ENCODE peak calls at places on chromosomes 4 and X, in five cellular contexts. One of them, this sample, is unnamed.

GRCh38 chr4:94934201-94934600 is 176.4 kb downstream of the BMPR1B start:
- DNase-seq in stimulated activated CD8-positive, alpha-beta memory T cell treated with anti-CD3 and anti-CD28 coated beads, Interleukin-7, amount 100 ng/mL, for 24 hours: no peak
- DNase-seq in stimulated activated CD4-positive, alpha-beta T cell treated with anti-CD3 and anti-CD28 coated beads, Interleukin-1b, Interleukin-23, amount 100 ng/mL, for 24 hours: no peak
- DNase-seq in COR-L47: no peak
- DNase-seq in left lung: no peak
- DNase-seq in this sample: no peak

GRCh38 chrX:113473418-113473817 is 632.8 kb upstream of the AMOT start:
- DNase-seq in stimulated activated CD8-positive, alpha-beta memory T cell treated with anti-CD3 and anti-CD28 coated beads, Interleukin-7, amount 100 ng/mL, for 24 hours: no peak
- DNase-seq in stimulated activated CD4-positive, alpha-beta T cell treated with anti-CD3 and anti-CD28 coated beads, Interleukin-1b, Interleukin-23, amount 100 ng/mL, for 24 hours: no peak
- DNase-seq in COR-L47: no peak
- DNase-seq in left lung: no peak
- DNase-seq in this sample: no peak

GRCh38 chrX:76148011-76148665 is 24.7 kb upstream of the PBDC1 start:
- DNase-seq in stimulated activated CD8-positive, alpha-beta memory T cell treated with anti-CD3 and anti-CD28 coated beads, Interleukin-7, amount 100 ng/mL, for 24 hours: no peak
- DNase-seq in stimulated activated CD4-positive, alpha-beta T cell treated with anti-CD3 and anti-CD28 coated beads, Interleukin-1b, Interleukin-23, amount 100 ng/mL, for 24 hours: no peak
- DNase-seq in COR-L47: peak
- DNase-seq in left lung: no peak
- DNase-seq in this sample: no peak

GRCh38 chr4:143337600-143338287 is 1.1 kb downstream of the GAB1 start:
- DNase-seq in stimulated activated CD8-positive, alpha-beta memory T cell treated with anti-CD3 and anti-CD28 coated beads, Interleukin-7, amount 100 ng/mL, for 24 hours: no peak
- DNase-seq in stimulated activated CD4-positive, alpha-beta T cell treated with anti-CD3 and anti-CD28 coated beads, Interleukin-1b, Interleukin-23, amount 100 ng/mL, for 24 hours: no peak
- DNase-seq in COR-L47: peak
- DNase-seq in left lung: peak
- DNase-seq in this sample: peak

GRCh38 chr4:6360385-6360784 is 90.7 kb downstream of the WFS1 start:
- DNase-seq in stimulated activated CD8-positive, alpha-beta memory T cell treated with anti-CD3 and anti-CD28 coated beads, Interleukin-7, amount 100 ng/mL, for 24 hours: no peak
- DNase-seq in stimulated activated CD4-positive, alpha-beta T cell treated with anti-CD3 and anti-CD28 coated beads, Interleukin-1b, Interleukin-23, amount 100 ng/mL, for 24 hours: no peak
- DNase-seq in COR-L47: peak
- DNase-seq in left lung: no peak
- DNase-seq in this sample: no peak

GRCh38 chrX:100376581-100376980 is 33.5 kb downstream of the PCDH19 start:
- DNase-seq in stimulated activated CD8-positive, alpha-beta memory T cell treated with anti-CD3 and anti-CD28 coated beads, Interleukin-7, amount 100 ng/mL, for 24 hours: no peak
- DNase-seq in stimulated activated CD4-positive, alpha-beta T cell treated with anti-CD3 and anti-CD28 coated beads, Interleukin-1b, Interleukin-23, amount 100 ng/mL, for 24 hours: no peak
- DNase-seq in COR-L47: no peak
- DNase-seq in left lung: no peak
- DNase-seq in this sample: no peak

GRCh38 chr4:81085979-81086378 is 55.5 kb downstream of the BMP3 start:
- DNase-seq in stimulated activated CD8-positive, alpha-beta memory T cell treated with anti-CD3 and anti-CD28 coated beads, Interleukin-7, amount 100 ng/mL, for 24 hours: no peak
- DNase-seq in stimulated activated CD4-positive, alpha-beta T cell treated with anti-CD3 and anti-CD28 coated beads, Interleukin-1b, Interleukin-23, amount 100 ng/mL, for 24 hours: no peak
- DNase-seq in COR-L47: no peak
- DNase-seq in left lung: no peak
- DNase-seq in this sample: no peak

GRCh38 chr4:104365618-104366017 is 129.1 kb downstream of the CXXC4 start:
- DNase-seq in stimulated activated CD8-positive, alpha-beta memory T cell treated with anti-CD3 and anti-CD28 coated beads, Interleukin-7, amount 100 ng/mL, for 24 hours: no peak
- DNase-seq in stimulated activated CD4-positive, alpha-beta T cell treated with anti-CD3 and anti-CD28 coated beads, Interleukin-1b, Interleukin-23, amount 100 ng/mL, for 24 hours: no peak
- DNase-seq in COR-L47: no peak
- DNase-seq in left lung: no peak
- DNase-seq in this sample: no peak

GRCh38 chr4:71009796-71010588 is 16.5 kb downstream of the DCK start:
- DNase-seq in stimulated activated CD8-positive, alpha-beta memory T cell treated with anti-CD3 and anti-CD28 coated beads, Interleukin-7, amount 100 ng/mL, for 24 hours: no peak
- DNase-seq in stimulated activated CD4-positive, alpha-beta T cell treated with anti-CD3 and anti-CD28 coated beads, Interleukin-1b, Interleukin-23, amount 100 ng/mL, for 24 hours: no peak
- DNase-seq in COR-L47: peak
- DNase-seq in left lung: no peak
- DNase-seq in this sample: no peak

GRCh38 chr4:41751325-41752061 is 3.0 kb upstream of the PHOX2B start:
- DNase-seq in stimulated activated CD8-positive, alpha-beta memory T cell treated with anti-CD3 and anti-CD28 coated beads, Interleukin-7, amount 100 ng/mL, for 24 hours: no peak
- DNase-seq in stimulated activated CD4-positive, alpha-beta T cell treated with anti-CD3 and anti-CD28 coated beads, Interleukin-1b, Interleukin-23, amount 100 ng/mL, for 24 hours: no peak
- DNase-seq in COR-L47: no peak
- DNase-seq in left lung: no peak
- DNase-seq in this sample: no peak

GRCh38 chr4:133320576-133321170 is 171.6 kb downstream of the PCDH10 start:
- DNase-seq in stimulated activated CD8-positive, alpha-beta memory T cell treated with anti-CD3 and anti-CD28 coated beads, Interleukin-7, amount 100 ng/mL, for 24 hours: no peak
- DNase-seq in stimulated activated CD4-positive, alpha-beta T cell treated with anti-CD3 and anti-CD28 coated beads, Interleukin-1b, Interleukin-23, amount 100 ng/mL, for 24 hours: no peak
- DNase-seq in COR-L47: peak
- DNase-seq in left lung: no peak
- DNase-seq in this sample: no peak

GRCh38 chr4:173039617-173040176 is 128.9 kb upstream of the GALNT7 start:
- DNase-seq in stimulated activated CD8-positive, alpha-beta memory T cell treated with anti-CD3 and anti-CD28 coated beads, Interleukin-7, amount 100 ng/mL, for 24 hours: no peak
- DNase-seq in stimulated activated CD4-positive, alpha-beta T cell treated with anti-CD3 and anti-CD28 coated beads, Interleukin-1b, Interleukin-23, amount 100 ng/mL, for 24 hours: no peak
- DNase-seq in COR-L47: peak
- DNase-seq in left lung: no peak
- DNase-seq in this sample: no peak

GRCh38 chrX:103631145-103631544 is 2.4 kb downstream of the TCEAL1 start:
- DNase-seq in stimulated activated CD8-positive, alpha-beta memory T cell treated with anti-CD3 and anti-CD28 coated beads, Interleukin-7, amount 100 ng/mL, for 24 hours: no peak
- DNase-seq in stimulated activated CD4-positive, alpha-beta T cell treated with anti-CD3 and anti-CD28 coated beads, Interleukin-1b, Interleukin-23, amount 100 ng/mL, for 24 hours: no peak
- DNase-seq in COR-L47: no peak
- DNase-seq in left lung: no peak
- DNase-seq in this sample: no peak

GRCh38 chr4:52714597-52715254 is 36.5 kb downstream of the ERVMER34-1 start:
- DNase-seq in stimulated activated CD8-positive, alpha-beta memory T cell treated with anti-CD3 and anti-CD28 coated beads, Interleukin-7, amount 100 ng/mL, for 24 hours: no peak
- DNase-seq in stimulated activated CD4-positive, alpha-beta T cell treated with anti-CD3 and anti-CD28 coated beads, Interleukin-1b, Interleukin-23, amount 100 ng/mL, for 24 hours: no peak
- DNase-seq in COR-L47: no peak
- DNase-seq in left lung: no peak
- DNase-seq in this sample: no peak

GRCh38 chr4:143397335-143397734 is 60.7 kb downstream of the GAB1 start:
- DNase-seq in stimulated activated CD8-positive, alpha-beta memory T cell treated with anti-CD3 and anti-CD28 coated beads, Interleukin-7, amount 100 ng/mL, for 24 hours: no peak
- DNase-seq in stimulated activated CD4-positive, alpha-beta T cell treated with anti-CD3 and anti-CD28 coated beads, Interleukin-1b, Interleukin-23, amount 100 ng/mL, for 24 hours: no peak
- DNase-seq in COR-L47: no peak
- DNase-seq in left lung: no peak
- DNase-seq in this sample: no peak

GRCh38 chr4:5139141-5139540 is 87.9 kb downstream of the STK32B start:
- DNase-seq in stimulated activated CD8-positive, alpha-beta memory T cell treated with anti-CD3 and anti-CD28 coated beads, Interleukin-7, amount 100 ng/mL, for 24 hours: no peak
- DNase-seq in stimulated activated CD4-positive, alpha-beta T cell treated with anti-CD3 and anti-CD28 coated beads, Interleukin-1b, Interleukin-23, amount 100 ng/mL, for 24 hours: no peak
- DNase-seq in COR-L47: no peak
- DNase-seq in left lung: no peak
- DNase-seq in this sample: no peak

GRCh38 chr4:57442834-57443291 is 332.7 kb upstream of the IGFBP7 start:
- DNase-seq in stimulated activated CD8-positive, alpha-beta memory T cell treated with anti-CD3 and anti-CD28 coated beads, Interleukin-7, amount 100 ng/mL, for 24 hours: no peak
- DNase-seq in stimulated activated CD4-positive, alpha-beta T cell treated with anti-CD3 and anti-CD28 coated beads, Interleukin-1b, Interleukin-23, amount 100 ng/mL, for 24 hours: no peak
- DNase-seq in COR-L47: peak
- DNase-seq in left lung: no peak
- DNase-seq in this sample: no peak

GRCh38 chr4:155592568-155593343 is 73.9 kb upstream of the GUCY1A1 start:
- DNase-seq in stimulated activated CD8-positive, alpha-beta memory T cell treated with anti-CD3 and anti-CD28 coated beads, Interleukin-7, amount 100 ng/mL, for 24 hours: no peak
- DNase-seq in stimulated activated CD4-positive, alpha-beta T cell treated with anti-CD3 and anti-CD28 coated beads, Interleukin-1b, Interleukin-23, amount 100 ng/mL, for 24 hours: no peak
- DNase-seq in COR-L47: no peak
- DNase-seq in left lung: no peak
- DNase-seq in this sample: no peak

GRCh38 chr4:152072001-152072485 is 311.2 kb upstream of the GATB start:
- DNase-seq in stimulated activated CD8-positive, alpha-beta memory T cell treated with anti-CD3 and anti-CD28 coated beads, Interleukin-7, amount 100 ng/mL, for 24 hours: no peak
- DNase-seq in stimulated activated CD4-positive, alpha-beta T cell treated with anti-CD3 and anti-CD28 coated beads, Interleukin-1b, Interleukin-23, amount 100 ng/mL, for 24 hours: no peak
- DNase-seq in COR-L47: no peak
- DNase-seq in left lung: no peak
- DNase-seq in this sample: no peak

GRCh38 chrX:135893294-135893817 is at the start of the genes CT45A10 and SAGE1:
- DNase-seq in stimulated activated CD8-positive, alpha-beta memory T cell treated with anti-CD3 and anti-CD28 coated beads, Interleukin-7, amount 100 ng/mL, for 24 hours: no peak
- DNase-seq in stimulated activated CD4-positive, alpha-beta T cell treated with anti-CD3 and anti-CD28 coated beads, Interleukin-1b, Interleukin-23, amount 100 ng/mL, for 24 hours: no peak
- DNase-seq in COR-L47: no peak
- DNase-seq in left lung: no peak
- DNase-seq in this sample: no peak

GRCh38 chr4:140094701-140095420 is 59.1 kb downstream of the MAML3 start:
- DNase-seq in stimulated activated CD8-positive, alpha-beta memory T cell treated with anti-CD3 and anti-CD28 coated beads, Interleukin-7, amount 100 ng/mL, for 24 hours: no peak
- DNase-seq in stimulated activated CD4-positive, alpha-beta T cell treated with anti-CD3 and anti-CD28 coated beads, Interleukin-1b, Interleukin-23, amount 100 ng/mL, for 24 hours: no peak
- DNase-seq in COR-L47: peak
- DNase-seq in left lung: peak
- DNase-seq in this sample: peak

GRCh38 chr4:138055890-138056289 is 186.3 kb downstream of the SLC7A11 start:
- DNase-seq in stimulated activated CD8-positive, alpha-beta memory T cell treated with anti-CD3 and anti-CD28 coated beads, Interleukin-7, amount 100 ng/mL, for 24 hours: no peak
- DNase-seq in stimulated activated CD4-positive, alpha-beta T cell treated with anti-CD3 and anti-CD28 coated beads, Interleukin-1b, Interleukin-23, amount 100 ng/mL, for 24 hours: no peak
- DNase-seq in COR-L47: no peak
- DNase-seq in left lung: no peak
- DNase-seq in this sample: no peak